ENCODE peak calls at places on chromosomes 5 and 9, in seven cellular contexts. R is stimulated activated naive CD4-positive, alpha-beta T cell treated with Interleukin-2 at 50 U/mL for 16 hours; L is HTR-8/SVneo; W is NCI-H1092 treated with DMSO at 0.1 percent for 48 hours; U is aorta; D is foreskin fibroblast; F is activated CD4-positive, CD25-positive, alpha-beta regulatory T cell treated with anti-CD3 and anti-CD28 coated beads, Interleukin-2, amount 50 U/mL, for 72 hours. Z is an unnamed sample.

GRCh38 chr5:142201471-142201887 is 92.9 kb downstream of the NDFIP1 start:
- DNase-seq in D (peak; percentile 93), R (no peak), U (no peak), W (no peak), L (peak; percentile 22), F (no peak), Z (peak; percentile 75)

GRCh38 chr5:124741711-124742496 is 4.5 kb downstream of the ZNF608 start:
- DNase-seq in L (peak; percentile 61), U (no peak), R (no peak), F (no peak), W (peak; percentile 18), D (peak; percentile 93), Z (peak; percentile 80)

GRCh38 chr9:133488686-133489252 is 9.9 kb upstream of the SLC2A6 start:
- DNase-seq in F (no peak), U (peak; percentile 30), L (no peak), R (no peak), W (no peak), D (no peak), Z (no peak)

GRCh38 chr5:151255621-151256286 is 2.8 kb downstream of the GM2A start:
- DNase-seq in W (no peak), F (no peak), D (no peak), U (no peak), R (no peak), L (no peak), Z (no peak)

GRCh38 chr9:113918697-113919390 is 42.7 kb downstream of the ZNF618 start:
- DNase-seq in F (no peak), R (no peak), U (peak; percentile 51), D (no peak), W (no peak), L (no peak), Z (no peak)

GRCh38 chr9:128916204-128916603 is 4.6 kb upstream of the PHYHD1 start:
- DNase-seq in W (no peak), L (no peak), R (no peak), F (no peak), D (peak; percentile 79), U (peak; percentile 82), Z (no peak)

GRCh38 chr5:142798099-142798768 is 28.1 kb downstream of the ARHGAP26 start:
- DNase-seq in W (no peak), F (no peak), U (peak; percentile 62), R (no peak), L (no peak), D (no peak), Z (no peak)

GRCh38 chr9:133345596-133345995 is 2.3 kb downstream of the MED22 start:
- DNase-seq in L (no peak), D (no peak), U (no peak), R (no peak), F (no peak), W (no peak), Z (no peak)

GRCh38 chr5:150176745-150177485 is 10.3 kb downstream of the CDX1 start:
- DNase-seq in R (no peak), W (no peak), F (no peak), U (no peak), L (no peak), D (no peak), Z (no peak)

GRCh38 chr9:1354066-1354465 is 303.9 kb downstream of the DMRT2 start:
- DNase-seq in U (no peak), F (no peak), R (no peak), W (no peak), D (no peak), L (no peak), Z (no peak)

GRCh38 chr9:16726718-16727451 is 143.6 kb downstream of the BNC2 start:
- DNase-seq in D (peak; percentile 90), R (no peak), F (no peak), U (peak; percentile 85), L (peak; percentile 22), W (peak; percentile 79), Z (no peak)

GRCh38 chr5:43042626-43043399 is 2.7 kb upstream of the ANXA2R start:
- DNase-seq in F (peak; percentile 58), D (peak; percentile 85), W (peak; percentile 92), U (peak; percentile 85), R (peak; percentile 52), L (no peak), Z (no peak)

GRCh38 chr9:37994639-37995347 is 74.2 kb downstream of the SHB start:
- DNase-seq in D (peak; percentile 83), U (peak; percentile 91), L (peak; percentile 48), W (peak; percentile 95), F (peak; percentile 45), R (no peak), Z (no peak)

GRCh38 chr5:171858303-171858702 is 72.7 kb downstream of the SMIM23 start:
- DNase-seq in R (no peak), U (no peak), W (no peak), L (no peak), D (no peak), F (no peak), Z (no peak)

GRCh38 chr5:106368021-106368420 is 1302.7 kb downstream of the EFNA5 start:
- DNase-seq in D (no peak), U (no peak), W (no peak), F (no peak), R (no peak), L (no peak), Z (no peak)

GRCh38 chr5:148776780-148777179 is 49.6 kb upstream of the ADRB2 start:
- DNase-seq in D (peak; percentile 93), R (no peak), U (peak; percentile 70), W (no peak), L (peak; percentile 45), F (no peak), Z (peak; percentile 61)

GRCh38 chr9:83154821-83155220 is 91.9 kb upstream of the RASEF start:
- DNase-seq in R (no peak), U (no peak), W (no peak), F (no peak), D (peak; percentile 10), L (no peak), Z (no peak)

GRCh38 chr9:36461341-36461740 is 61.3 kb upstream of the RNF38 start:
- DNase-seq in D (peak; percentile 19), W (no peak), R (no peak), F (no peak), L (no peak), U (no peak), Z (no peak)

GRCh38 chr5:42507451-42508092 is 84.3 kb downstream of the GHR start:
- DNase-seq in U (no peak), R (no peak), F (no peak), L (no peak), D (no peak), W (no peak), Z (no peak)

GRCh38 chr5:17256171-17256570 is 38.7 kb downstream of the BASP1 start:
- DNase-seq in W (no peak), D (no peak), R (no peak), L (no peak), F (no peak), U (no peak), Z (no peak)

GRCh38 chr9:131403493-131403773 is 9.5 kb downstream of the PRRC2B start:
- DNase-seq in F (no peak), U (no peak), W (no peak), D (no peak), L (no peak), R (no peak), Z (no peak)

GRCh38 chr5:84831701-84832100 is 447.0 kb upstream of the EDIL3 start:
- DNase-seq in D (no peak), R (no peak), W (no peak), U (no peak), L (no peak), F (no peak), Z (no peak)

GRCh38 chr9:34070601-34071340 is 22.1 kb upstream of the UBAP2 start:
- DNase-seq in F (no peak), U (no peak), R (no peak), D (peak; percentile 57), W (no peak), L (no peak), Z (peak; percentile 53)

GRCh38 chr5:157121709-157122108 is 12.9 kb upstream of the HAVCR2 start:
- DNase-seq in L (no peak), U (no peak), R (no peak), D (no peak), F (no peak), W (no peak), Z (no peak)

GRCh38 chr5:14930486-14930885 is 58.9 kb upstream of the ANKH start:
- DNase-seq in R (no peak), U (no peak), D (peak; percentile 23), W (no peak), F (no peak), L (no peak), Z (no peak)

GRCh38 chr5:149434162-149435014 is 55.3 kb upstream of the IL17B start:
- DNase-seq in U (no peak), R (peak; percentile 20), L (peak; percentile 82), W (peak; percentile 27), F (peak; percentile 51), D (peak; percentile 77), Z (no peak)

GRCh38 chr9:126589349-126589748 is 24.4 kb upstream of the LMX1B start:
- DNase-seq in R (no peak), L (no peak), U (no peak), D (no peak), W (no peak), F (no peak), Z (no peak)

GRCh38 chr5:55691265-55692105 is 20.6 kb downstream of the SLC38A9 start:
- DNase-seq in L (peak; percentile 43), D (peak; percentile 62), U (no peak), F (no peak), W (peak; percentile 28), R (no peak), Z (no peak)

GRCh38 chr9:12350775-12351174 is 342.4 kb upstream of the TYRP1 start:
- DNase-seq in U (no peak), L (no peak), R (no peak), W (no peak), F (no peak), D (no peak), Z (no peak)

GRCh38 chr9:16794871-16795639 is 75.4 kb downstream of the BNC2 start:
- DNase-seq in R (no peak), U (peak; percentile 62), D (peak; percentile 93), F (no peak), W (no peak), L (no peak), Z (peak; percentile 81)

GRCh38 chr9:16645970-16646369 is 224.5 kb downstream of the BNC2 start:
- DNase-seq in W (no peak), F (no peak), U (no peak), L (no peak), R (no peak), D (no peak), Z (no peak)

GRCh38 chr9:38641985-38642864 is 21.8 kb upstream of the ANKRD18A start:
- DNase-seq in L (peak; percentile 40), D (peak; percentile 49), W (peak; percentile 78), F (no peak), R (no peak), U (no peak), Z (no peak)

GRCh38 chr5:126446498-126447224 is 23.5 kb downstream of the GRAMD2B start:
- DNase-seq in W (no peak), F (peak; percentile 41), R (peak; percentile 44), U (no peak), L (peak; percentile 43), D (peak; percentile 52), Z (no peak)

GRCh38 chr5:159041754-159042153 is 58.0 kb downstream of the EBF1 start:
- DNase-seq in L (no peak), R (no peak), F (no peak), U (no peak), W (no peak), D (no peak), Z (no peak)

GRCh38 chr9:37456808-37457207 is 8.4 kb downstream of the ZBTB5 start:
- DNase-seq in D (no peak), U (no peak), W (no peak), L (no peak), R (no peak), F (no peak), Z (no peak)

Z was measured in HFF-Myc.